ENCODE peak calls at places on chromosomes 5 and 9, in eight cellular contexts. C is Peyer's patch, J is choroid plexus epithelial cell, I is astrocyte of the hippocampus, K is ACHN, F is cardiac muscle cell, V is stomach, X is NCI-H774. O is an unnamed sample.

GRCh38 chr5:179668404-179668803 is 12.4 kb downstream of the CBY3 start:
- DNase-seq in C (peak; percentile 51), J (peak; percentile 80), I (peak; percentile 46), K (no peak), F (peak; percentile 57), V (peak; percentile 38), X (peak; percentile 1), O (peak; percentile 27)

GRCh38 chr5:64773533-64773932 is 4.8 kb downstream of the CWC27 start:
- DNase-seq in C (no peak), J (no peak), I (no peak), K (no peak), F (no peak), V (no peak), X (no peak), O (no peak)

GRCh38 chr5:173880306-173880985 is 7.7 kb upstream of the CPEB4 start:
- DNase-seq in C (no peak), J (peak; percentile 87), I (peak; percentile 60), K (no peak), F (no peak), V (no peak), X (no peak), O (peak; percentile 51)

GRCh38 chr9:133188843-133189180 is 20.2 kb downstream of the OBP2B start:
- DNase-seq in C (no peak), J (no peak), I (no peak), K (no peak), F (no peak), V (no peak), X (no peak), O (no peak)

GRCh38 chr5:33841829-33842228 is 50.0 kb downstream of the ADAMTS12 start:
- DNase-seq in C (no peak), J (no peak), I (no peak), K (no peak), F (no peak), V (no peak), X (no peak), O (no peak)

GRCh38 chr5:160260006-160260775 is 30.9 kb downstream of the FABP6 start:
- DNase-seq in C (no peak), J (peak; percentile 55), I (no peak), K (no peak), F (no peak), V (no peak), X (no peak), O (peak; percentile 16)

GRCh38 chr9:92140074-92140753 is 25.0 kb upstream of the SPTLC1 start:
- DNase-seq in C (peak; percentile 87), J (peak; percentile 82), I (peak; percentile 88), K (peak; percentile 69), F (peak; percentile 85), V (peak; percentile 83), X (peak; percentile 57), O (peak; percentile 73)

GRCh38 chr5:6392571-6392970 is 14.2 kb upstream of the MED10 start:
- DNase-seq in C (no peak), J (no peak), I (no peak), K (no peak), F (no peak), V (no peak), X (no peak), O (no peak)

GRCh38 chr9:16640649-16641048 is 229.8 kb downstream of the BNC2 start:
- DNase-seq in C (no peak), J (peak; percentile 74), I (no peak), K (peak; percentile 40), F (no peak), V (no peak), X (no peak), O (no peak)

GRCh38 chr9:86500667-86501435 is 146.6 kb upstream of the TUT7 start:
- DNase-seq in C (no peak), J (peak; percentile 93), I (peak; percentile 63), K (no peak), F (no peak), V (no peak), X (no peak), O (peak; percentile 92)

GRCh38 chr5:77867194-77867691 is 91.1 kb upstream of the TBCA start:
- DNase-seq in C (no peak), J (peak; percentile 46), I (no peak), K (peak; percentile 19), F (no peak), V (no peak), X (no peak), O (peak; percentile 48)

GRCh38 chr9:92971121-92971520 is 23.8 kb downstream of the FGD3 start:
- DNase-seq in C (peak; percentile 30), J (no peak), I (no peak), K (no peak), F (no peak), V (no peak), X (no peak), O (no peak)

GRCh38 chr9:114311571-114312512 is 11.1 kb upstream of the ORM1 start:
- DNase-seq in C (peak; percentile 30), J (no peak), I (no peak), K (no peak), F (no peak), V (peak; percentile 24), X (no peak), O (no peak)

GRCh38 chr9:114792396-114792795 is 13.4 kb downstream of the TNFSF15 start:
- DNase-seq in C (no peak), J (no peak), I (no peak), K (no peak), F (no peak), V (no peak), X (no peak), O (no peak)

GRCh38 chr5:95960802-95961616 is 642 bp downstream of the ELL2 start:
- DNase-seq in C (peak; percentile 89), J (peak; percentile 89), I (peak; percentile 95), K (peak; percentile 80), F (peak; percentile 88), V (peak; percentile 84), X (peak; percentile 59), O (peak; percentile 78)

GRCh38 chr5:72402381-72402890 is 82.3 kb downstream of the PTCD2 start:
- DNase-seq in C (no peak), J (no peak), I (peak; percentile 37), K (no peak), F (no peak), V (no peak), X (no peak), O (peak; percentile 47)

GRCh38 chr5:68376931-68377330 is 161.4 kb downstream of the PIK3R1 start:
- DNase-seq in C (no peak), J (peak; percentile 39), I (no peak), K (no peak), F (no peak), V (no peak), X (no peak), O (no peak)

GRCh38 chr5:51625224-51625968 is 242.1 kb downstream of the ISL1 start:
- DNase-seq in C (no peak), J (no peak), I (no peak), K (no peak), F (no peak), V (no peak), X (no peak), O (no peak)

GRCh38 chr9:5336683-5337082 is 3.0 kb downstream of the RLN1 start:
- DNase-seq in C (peak; percentile 56), J (no peak), I (no peak), K (no peak), F (no peak), V (no peak), X (no peak), O (no peak)

GRCh38 chr9:28758346-28758745 is 1185.1 kb upstream of the C9orf72 start:
- DNase-seq in C (no peak), J (peak; percentile 13), I (no peak), K (no peak), F (no peak), V (no peak), X (no peak), O (no peak)

GRCh38 chr9:93955356-93956182 is 414 bp upstream of the BARX1 start:
- DNase-seq in C (no peak), J (no peak), I (no peak), K (no peak), F (no peak), V (no peak), X (peak; percentile 66), O (no peak)

GRCh38 chr9:89359018-89359417 is 40.7 kb downstream of the SECISBP2 start:
- DNase-seq in C (no peak), J (peak; percentile 30), I (peak; percentile 42), K (no peak), F (peak; percentile 52), V (no peak), X (peak; percentile 56), O (peak; percentile 5)

GRCh38 chr9:13113751-13114150 is 165.7 kb downstream of the MPDZ start:
- DNase-seq in C (no peak), J (peak; percentile 36), I (peak; percentile 14), K (no peak), F (no peak), V (no peak), X (no peak), O (peak; percentile 6)

GRCh38 chr5:64838376-64838775 is 69.6 kb downstream of the CWC27 start:
- DNase-seq in C (no peak), J (peak; percentile 71), I (no peak), K (no peak), F (no peak), V (no peak), X (no peak), O (peak; percentile 15)

GRCh38 chr5:1975406-1975715 is 92.6 kb upstream of the IRX4 start:
- DNase-seq in C (no peak), J (no peak), I (no peak), K (no peak), F (no peak), V (no peak), X (peak; percentile 20), O (no peak)

GRCh38 chr5:109177782-109178181 is 232.0 kb downstream of the PJA2 start:
- DNase-seq in C (no peak), J (no peak), I (no peak), K (no peak), F (no peak), V (no peak), X (no peak), O (no peak)

GRCh38 chr5:59709833-59710232 is 183.7 kb downstream of the PDE4D start:
- DNase-seq in C (no peak), J (peak; percentile 92), I (peak; percentile 79), K (no peak), F (no peak), V (peak; percentile 31), X (no peak), O (peak; percentile 83)

GRCh38 chr9:6014668-6015270 is 655 bp downstream of the RANBP6 start:
- DNase-seq in C (no peak), J (peak; percentile 75), I (peak; percentile 60), K (peak; percentile 66), F (no peak), V (no peak), X (no peak), O (peak; percentile 69)

GRCh38 chr5:1765880-1766235 is 33.8 kb downstream of the MRPL36 start:
- DNase-seq in C (no peak), J (no peak), I (no peak), K (no peak), F (no peak), V (no peak), X (no peak), O (no peak)

GRCh38 chr5:91177639-91178038 is 205.5 kb downstream of the ARRDC3 start:
- DNase-seq in C (no peak), J (peak; percentile 11), I (no peak), K (no peak), F (no peak), V (no peak), X (no peak), O (no peak)

GRCh38 chr9:107492381-107492780 is 2.8 kb upstream of the KLF4 start:
- DNase-seq in C (no peak), J (peak; percentile 20), I (no peak), K (no peak), F (no peak), V (no peak), X (no peak), O (no peak)

GRCh38 chr9:133008824-133009223 is 22.0 kb upstream of the GTF3C5 start:
- DNase-seq in C (no peak), J (no peak), I (no peak), K (no peak), F (no peak), V (no peak), X (peak; percentile 23), O (no peak)

GRCh38 chr5:60410427-60410826 is 289.5 kb downstream of the DEPDC1B start:
- DNase-seq in C (no peak), J (peak; percentile 42), I (no peak), K (no peak), F (no peak), V (no peak), X (no peak), O (no peak)

GRCh38 chr5:137565450-137565849 is 66.3 kb upstream of the SPOCK1 start:
- DNase-seq in C (no peak), J (peak; percentile 19), I (peak; percentile 34), K (no peak), F (no peak), V (no peak), X (no peak), O (peak; percentile 26)